ENCODE peak calls at places on chromosomes 11 and 22, in seven cellular contexts. V is PC-9, U is hepatocyte, K is osteoblast, C is neural progenitor cell, P is HCT116, G is DND-41. R is an unnamed sample.

GRCh38 chr11:76371170-76371569 is 9.8 kb downstream of the THAP12 start:
- DNase-seq in K (peak; percentile 92), V (no peak), P (peak; percentile 28), G (no peak), C (no peak), U (peak; percentile 63), R (peak; percentile 94)

GRCh38 chr11:128488471-128488870 is 98.9 kb downstream of the ETS1 start:
- DNase-seq in U (no peak), K (peak; percentile 58), P (no peak), G (no peak), C (no peak), V (no peak), R (peak; percentile 98)

GRCh38 chr11:115737875-115738274 is 233.7 kb upstream of the CADM1 start:
- DNase-seq in P (no peak), C (no peak), G (no peak), U (no peak), V (no peak), K (no peak), R (peak; percentile 22)

GRCh38 chr22:33472462-33473344 is 414.5 kb upstream of the SYN3 start:
- DNase-seq in U (no peak), V (no peak), K (no peak), P (no peak), G (no peak), C (no peak), R (peak; percentile 47)

GRCh38 chr11:67576742-67577475 is 6.7 kb upstream of the GSTP1 start:
- DNase-seq in C (no peak), V (peak; percentile 24), U (no peak), K (no peak), G (no peak), P (no peak), R (no peak)

GRCh38 chr22:26724414-26724813 is 67.0 kb downstream of the MIAT start:
- DNase-seq in C (no peak), G (no peak), K (no peak), P (no peak), U (no peak), V (no peak), R (no peak)

GRCh38 chr11:64165842-64166635 is at the start of gene MACROD1:
- DNase-seq in K (peak; percentile 99), C (peak; percentile 80), V (peak; percentile 97), G (peak; percentile 85), P (peak; percentile 71), U (peak; percentile 94), R (peak; percentile 75)

GRCh38 chr22:30564045-30564765 is 10.3 kb downstream of the GAL3ST1 start:
- DNase-seq in P (no peak), C (no peak), K (peak; percentile 32), U (no peak), G (no peak), V (no peak), R (no peak)

GRCh38 chr11:123203471-123203870 is 8.4 kb upstream of the CLMP start:
- DNase-seq in K (no peak), G (no peak), U (no peak), P (no peak), C (no peak), V (no peak), R (no peak)

GRCh38 chr11:110463153-110463552 is 33.4 kb downstream of the FDX1 start:
- DNase-seq in K (peak; percentile 34), P (no peak), C (peak; percentile 69), V (no peak), G (peak; percentile 22), U (peak; percentile 67), R (peak; percentile 66)

GRCh38 chr11:110991621-110992355 is 253.7 kb upstream of the POU2AF2 start:
- DNase-seq in V (no peak), P (no peak), K (no peak), U (no peak), G (no peak), C (no peak), R (no peak)

GRCh38 chr11:2215561-2216399 is 44.2 kb upstream of the TH start:
- DNase-seq in V (no peak), K (peak; percentile 45), P (no peak), G (no peak), C (no peak), U (no peak), R (no peak)

GRCh38 chr22:48663297-48663696 is 1164.4 kb downstream of the BRD1 start:
- DNase-seq in C (peak; percentile 33), K (peak; percentile 46), V (no peak), G (no peak), P (peak; percentile 7), U (no peak), R (no peak)

GRCh38 chr11:12430912-12431311 is 53.5 kb downstream of the PARVA start:
- DNase-seq in C (no peak), V (peak; percentile 77), K (peak; percentile 83), P (no peak), G (no peak), U (peak; percentile 64), R (peak; percentile 91)

GRCh38 chr22:46477967-46478635 is 59.3 kb downstream of the CELSR1 start:
- DNase-seq in C (no peak), U (peak; percentile 3), P (no peak), G (no peak), K (no peak), V (no peak), R (no peak)

GRCh38 chr22:25447067-25447688 is 117.3 kb upstream of the GRK3 start:
- DNase-seq in V (no peak), U (no peak), K (no peak), C (no peak), G (no peak), P (no peak), R (no peak)

GRCh38 chr11:95700471-95700817 is 89.1 kb downstream of the FAM76B start:
- DNase-seq in P (no peak), U (no peak), C (no peak), G (no peak), V (no peak), K (no peak), R (no peak)

GRCh38 chr11:14578551-14578956 is 58.4 kb upstream of the PSMA1 start:
- DNase-seq in U (peak; percentile 64), P (no peak), C (no peak), V (no peak), K (no peak), G (peak; percentile 79), R (peak; percentile 54)

GRCh38 chr22:32411388-32411787 is 659 bp downstream of the RTCB start:
- DNase-seq in V (peak; percentile 71), C (peak; percentile 4), P (no peak), U (peak; percentile 54), G (no peak), K (no peak), R (peak; percentile 40)

GRCh38 chr11:74524501-74524900 is 31.0 kb upstream of the LIPT2 start:
- DNase-seq in U (no peak), C (no peak), G (no peak), P (no peak), V (no peak), K (no peak), R (no peak)

GRCh38 chr11:121927789-121928188 is 188.2 kb downstream of the BLID start:
- DNase-seq in P (no peak), C (no peak), V (no peak), U (no peak), G (no peak), K (no peak), R (no peak)

GRCh38 chr22:19042285-19043110 is 79.7 kb downstream of the DGCR2 start:
- DNase-seq in V (no peak), C (no peak), U (no peak), K (peak; percentile 59), G (no peak), P (no peak), R (no peak)

GRCh38 chr11:37450613-37451012 is 852.6 kb upstream of the RAG2 start:
- DNase-seq in V (no peak), C (no peak), K (no peak), U (no peak), G (no peak), P (no peak), R (peak; percentile 8)

GRCh38 chr11:22778642-22779041 is 51.0 kb downstream of the SVIP start:
- DNase-seq in U (peak; percentile 9), C (no peak), P (no peak), G (no peak), V (no peak), K (no peak), R (no peak)

GRCh38 chr22:40310771-40311120 is 35.6 kb upstream of the ADSL start:
- DNase-seq in C (no peak), K (no peak), P (no peak), G (no peak), V (no peak), U (no peak), R (no peak)

GRCh38 chr11:19187101-19187500 is 14.7 kb downstream of the CSRP3 start:
- DNase-seq in K (peak; percentile 79), U (no peak), C (no peak), V (no peak), P (no peak), G (no peak), R (peak; percentile 58)

GRCh38 chr11:106524446-106524845 is 447.0 kb downstream of the AASDHPPT start:
- DNase-seq in K (no peak), U (no peak), G (no peak), C (no peak), V (no peak), P (no peak), R (no peak)

GRCh38 chr11:12731841-12732336 is 57.7 kb downstream of the TEAD1 start:
- DNase-seq in G (no peak), P (peak; percentile 15), U (no peak), C (no peak), V (no peak), K (peak; percentile 85), R (peak; percentile 54)

GRCh38 chr11:114738954-114739353 is 60.6 kb downstream of the NXPE2 start:
- DNase-seq in K (peak; percentile 70), U (peak; percentile 61), V (no peak), G (peak; percentile 46), C (peak; percentile 71), P (peak; percentile 22), R (peak; percentile 49)

GRCh38 chr11:44475114-44475686 is 90.3 kb upstream of the CD82 start:
- DNase-seq in V (no peak), K (no peak), C (no peak), U (no peak), P (no peak), G (peak; percentile 10), R (no peak)
- H4K20me1 ChIP-seq in V (no peaks in the 10 kb centered on the region), K (no peaks in the 10 kb centered on the region), C (no peaks in the 10 kb centered on the region), U (no peaks in the 10 kb centered on the region), P (no peaks in the 10 kb centered on the region), G (no peaks in the 10 kb centered on the region), R (no peaks in the 10 kb centered on the region)

DNA sequence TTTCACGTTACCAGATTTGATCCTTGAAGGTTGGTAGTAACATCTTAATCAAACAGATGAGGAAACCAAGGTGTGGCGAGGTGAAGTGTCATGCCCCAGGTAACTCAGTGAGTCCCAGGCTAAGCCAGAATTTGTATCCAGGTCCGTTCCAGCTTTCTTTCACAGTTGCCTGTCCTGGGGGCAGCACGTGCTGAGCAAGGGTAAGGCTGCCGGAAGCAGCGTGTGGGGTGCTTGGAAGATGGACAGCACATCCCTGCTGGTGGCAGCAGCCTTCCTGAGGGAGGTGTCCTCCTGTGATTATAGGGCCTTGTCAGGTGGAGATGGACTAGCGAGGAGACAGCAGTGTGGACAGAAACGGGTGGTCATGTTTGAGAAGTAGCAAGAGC is 50.9 kb downstream of the TRIOBP start:
- DNase-seq in U (no peak), P (no peak), C (no peak), G (no peak), V (no peak), K (no peak), R (no peak)
- H4K20me1 ChIP-seq in U (peaks cover 6% of the 10 kb centered on the region), P (no peaks in the 10 kb centered on the region), C (peaks cover 63% of the 10 kb centered on the region), G (peaks cover 49% of the 10 kb centered on the region), V (no peaks in the 10 kb centered on the region), K (peaks cover 14% of the 10 kb centered on the region), R (peaks cover 46% of the 10 kb centered on the region)

GRCh38 chr11:130433357-130433756 is 4.9 kb upstream of the ADAMTS8 start:
- DNase-seq in P (no peak), V (no peak), K (no peak), U (no peak), C (no peak), G (no peak), R (peak; percentile 76)
- H4K20me1 ChIP-seq in P (no peaks in the 10 kb centered on the region), V (no peaks in the 10 kb centered on the region), K (peaks cover 6% of the 10 kb centered on the region), U (no peaks in the 10 kb centered on the region), C (peaks cover 11% of the 10 kb centered on the region), G (no peaks in the 10 kb centered on the region), R (peaks cover 4% of the 10 kb centered on the region)

GRCh38 chr22:38727530-38728451 is 22.0 kb downstream of the GTPBP1 start:
- DNase-seq in P (no peak), U (no peak), V (no peak), K (no peak), C (no peak), G (no peak), R (no peak)
- H4K20me1 ChIP-seq in P (no peaks in the 10 kb centered on the region), U (no peaks in the 10 kb centered on the region), V (peaks cover 21% of the 10 kb centered on the region), K (peaks cover 13% of the 10 kb centered on the region), C (peaks cover 13% of the 10 kb centered on the region), G (peaks cover 28% of the 10 kb centered on the region), R (no peaks in the 10 kb centered on the region)